ENCODE peak calls at places on chromosomes 1 and 21, in eight cellular contexts. A, V, S, Q, R, I, B and P are unnamed samples.

GRCh38 chr1:12776801-12777557 is 3.4 kb downstream of the PRAMEF12 start:
- DNase-seq in R (no peak), S (no peak), Q (no peak), A (no peak), I (no peak), V (no peak), B (no peak), P (peak)

GRCh38 chr1:226310637-226311195 is 1.8 kb upstream of the LIN9 start:
- DNase-seq in I (no peak), A (no peak), S (no peak), R (no peak), Q (no peak), V (no peak), B (no peak), P (no peak)

GRCh38 chr1:109402025-109402424 is 4.3 kb upstream of the SORT1 start:
- DNase-seq in A (no peak), I (no peak), B (no peak), Q (peak), S (no peak), V (no peak), R (no peak), P (no peak)

GRCh38 chr1:151988405-151988851 is 5.2 kb downstream of the S100A10 start:
- DNase-seq in V (no peak), I (peak), S (peak), Q (peak), R (no peak), A (peak), B (no peak), P (peak)

GRCh38 chr1:21823206-21823979 is 11.3 kb downstream of the LDLRAD2 start:
- DNase-seq in V (no peak), S (no peak), A (no peak), I (no peak), B (no peak), Q (no peak), R (no peak), P (no peak)

GRCh38 chr21:39788383-39788782 is 43.4 kb downstream of the IGSF5 start:
- DNase-seq in Q (peak), R (no peak), A (peak), B (peak), V (no peak), S (peak), I (peak), P (peak)

GRCh38 chr1:87084247-87084836 is 169.9 kb downstream of the HS2ST1 start:
- DNase-seq in V (no peak), B (no peak), A (peak), S (peak), I (peak), Q (peak), R (no peak), P (peak)

GRCh38 chr1:219189021-219189824 is 15.5 kb downstream of the LYPLAL1 start:
- DNase-seq in S (peak), R (no peak), I (peak), B (no peak), V (no peak), A (peak), Q (peak), P (peak)

GRCh38 chr1:62722796-62723195 is 34.6 kb upstream of the DOCK7 start:
- DNase-seq in A (no peak), R (no peak), Q (no peak), V (no peak), I (no peak), B (no peak), S (no peak), P (no peak)

GRCh38 chr21:45324430-45325205 is 36.9 kb upstream of the POFUT2 start:
- DNase-seq in S (no peak), Q (peak), R (no peak), I (no peak), A (no peak), V (no peak), B (no peak), P (no peak)

GRCh38 chr1:21703318-21703963 is 34.3 kb upstream of the RAP1GAP start:
- DNase-seq in A (peak), R (no peak), S (peak), I (peak), V (no peak), Q (peak), B (no peak), P (peak)

GRCh38 chr1:53093451-53093754 is 31.4 kb downstream of the PODN start:
- DNase-seq in I (no peak), Q (no peak), B (no peak), A (no peak), V (no peak), S (no peak), R (no peak), P (no peak)

GRCh38 chr1:211986628-211987254 is 48.6 kb downstream of the INTS7 start:
- DNase-seq in B (no peak), A (no peak), I (no peak), S (no peak), V (no peak), R (no peak), Q (no peak), P (no peak)

GRCh38 chr1:22835920-22836319 is 125.3 kb downstream of the EPHB2 start:
- DNase-seq in V (no peak), A (no peak), R (no peak), S (no peak), I (no peak), Q (no peak), B (no peak), P (no peak)

GRCh38 chr1:167409183-167409582 is 109.1 kb downstream of the CD247 start:
- DNase-seq in V (no peak), I (no peak), Q (no peak), R (no peak), B (no peak), A (no peak), S (no peak), P (no peak)

GRCh38 chr1:97334454-97334853 is 586.4 kb downstream of the DPYD start:
- DNase-seq in Q (peak), V (no peak), A (peak), R (no peak), I (peak), B (no peak), S (peak), P (peak)

GRCh38 chr1:173038875-173039554 is 11.7 kb downstream of the TNFSF18 start:
- DNase-seq in Q (no peak), V (no peak), B (no peak), S (no peak), I (no peak), R (no peak), A (no peak), P (no peak)

GRCh38 chr21:32414579-32415358 is 2.3 kb downstream of the EVA1C start:
- DNase-seq in A (peak), R (no peak), I (peak), S (peak), Q (peak), B (no peak), V (no peak), P (peak)